ENCODE peak calls at places on chromosome 4, in ten cellular contexts. T is suprapubic skin; R is PC-9; S is naive thymus-derived CD4-positive, alpha-beta T cell; K is esophagus squamous epithelium; D is CD8-positive, alpha-beta T cell; Y is CD8-positive, alpha-beta memory T cell; W is esophagus muscularis mucosa; F is RWPE1; J is GM23338. V is an unnamed sample.
A peak's percentile ranks its signal among the peaks of the same experiment; 100 is the strongest.

GRCh38 chr4:126375462-126376054 is 1060.8 kb downstream of the FAT4 start:
- DNase-seq in T (no peak), R (no peak), S (no peak), K (no peak), D (no peak), Y (no peak), W (no peak), F (no peak), J (no peak), V (no peak)

GRCh38 chr4:71860643-71861042 is 76.8 kb upstream of the GC start:
- DNase-seq in T (no peak), R (no peak), S (no peak), K (no peak), D (no peak), Y (no peak), W (no peak), F (no peak), J (peak; percentile 90), V (no peak)

GRCh38 chr4:52932586-52933482 is 70.7 kb downstream of the RASL11B start:
- DNase-seq in T (no peak), R (no peak), S (no peak), K (no peak), D (no peak), Y (no peak), W (no peak), F (no peak), J (no peak), V (no peak)

GRCh38 chr4:20520901-20521300 is 179.4 kb upstream of the PACRGL start:
- DNase-seq in T (no peak), R (peak; percentile 2), S (no peak), K (no peak), D (no peak), Y (no peak), W (no peak), F (peak; percentile 66), J (no peak), V (no peak)

GRCh38 chr4:145887241-145887964 is 51.2 kb downstream of the ZNF827 start:
- DNase-seq in T (no peak), R (no peak), S (no peak), K (no peak), D (no peak), Y (no peak), W (no peak), F (no peak), J (peak; percentile 58), V (no peak)

GRCh38 chr4:108417923-108418322 is 202.5 kb upstream of the RPL34 start:
- DNase-seq in T (no peak), R (no peak), S (no peak), K (no peak), D (no peak), Y (no peak), W (peak; percentile 55), F (no peak), J (no peak), V (no peak)

GRCh38 chr4:2796261-2797187 is 3.6 kb downstream of the SH3BP2 start:
- DNase-seq in T (peak; percentile 78), R (peak; percentile 95), S (no peak), K (no peak), D (no peak), Y (peak; percentile 29), W (no peak), F (peak; percentile 55), J (no peak), V (no peak)

GRCh38 chr4:52157641-52158316 is 106.7 kb downstream of the SPATA18 start:
- DNase-seq in T (no peak), R (no peak), S (no peak), K (no peak), D (no peak), Y (no peak), W (no peak), F (no peak), J (peak; percentile 1), V (no peak)

GRCh38 chr4:67918428-67918827 is 34.6 kb upstream of the TMPRSS11D start:
- DNase-seq in T (no peak), R (no peak), S (no peak), K (no peak), D (no peak), Y (no peak), W (no peak), F (peak; percentile 18), J (peak; percentile 46), V (no peak)

GRCh38 chr4:153676984-153677383 is 7.1 kb upstream of the TLR2 start:
- DNase-seq in T (no peak), R (no peak), S (no peak), K (no peak), D (no peak), Y (no peak), W (no peak), F (peak; percentile 84), J (no peak), V (no peak)

GRCh38 chr4:70505152-70505748 is 13.1 kb upstream of the AMTN start:
- DNase-seq in T (no peak), R (peak; percentile 25), S (peak; percentile 39), K (no peak), D (peak; percentile 17), Y (peak; percentile 62), W (no peak), F (peak; percentile 48), J (peak; percentile 75), V (peak; percentile 2)

GRCh38 chr4:6298852-6299251 is 29.2 kb downstream of the WFS1 start:
- DNase-seq in T (no peak), R (no peak), S (no peak), K (no peak), D (no peak), Y (no peak), W (no peak), F (no peak), J (no peak), V (no peak)

GRCh38 chr4:110108470-110108869 is 89.9 kb downstream of the ELOVL6 start:
- DNase-seq in T (no peak), R (no peak), S (no peak), K (no peak), D (no peak), Y (no peak), W (no peak), F (no peak), J (no peak), V (no peak)

GRCh38 chr4:186169942-186170802 is 21.2 kb upstream of the CYP4V2 start:
- DNase-seq in T (no peak), R (no peak), S (no peak), K (no peak), D (no peak), Y (no peak), W (no peak), F (no peak), J (peak; percentile 30), V (no peak)

GRCh38 chr4:152885185-152885584 is 50.9 kb upstream of the FHDC1 start:
- DNase-seq in T (no peak), R (no peak), S (no peak), K (no peak), D (no peak), Y (no peak), W (no peak), F (no peak), J (no peak), V (no peak)

DNA sequence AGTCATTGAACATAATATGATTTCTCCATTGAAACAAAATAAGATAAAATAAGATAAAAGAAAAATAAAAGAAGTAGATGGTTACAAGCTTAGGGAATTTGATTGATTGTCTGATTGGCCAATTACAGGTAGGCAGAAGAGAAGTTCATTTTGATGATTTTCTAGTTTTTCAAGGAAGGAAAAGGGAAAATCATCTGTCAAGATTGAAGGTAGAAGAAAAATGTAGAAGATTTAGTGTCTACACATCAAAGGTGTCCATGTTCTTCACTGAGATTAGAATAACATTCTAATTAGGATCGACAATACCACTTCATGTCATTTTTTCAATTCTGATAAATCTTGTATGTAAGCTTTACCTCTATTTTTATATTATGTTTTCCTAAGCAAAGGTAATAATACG is 489.1 kb downstream of the PCDH18 start:
- DNase-seq in T (no peak), R (no peak), S (no peak), K (no peak), D (no peak), Y (no peak), W (no peak), F (no peak), J (no peak), V (no peak)
- H3K27ac ChIP-seq in T (no peak overlapping the region), R (no peak overlapping the region), S (no peak overlapping the region), K (no peak overlapping the region), D (no peak overlapping the region), Y (no peak overlapping the region), W (no peak overlapping the region), F (no peak overlapping the region), J (no peak overlapping the region), V (no peak overlapping the region)

DNA sequence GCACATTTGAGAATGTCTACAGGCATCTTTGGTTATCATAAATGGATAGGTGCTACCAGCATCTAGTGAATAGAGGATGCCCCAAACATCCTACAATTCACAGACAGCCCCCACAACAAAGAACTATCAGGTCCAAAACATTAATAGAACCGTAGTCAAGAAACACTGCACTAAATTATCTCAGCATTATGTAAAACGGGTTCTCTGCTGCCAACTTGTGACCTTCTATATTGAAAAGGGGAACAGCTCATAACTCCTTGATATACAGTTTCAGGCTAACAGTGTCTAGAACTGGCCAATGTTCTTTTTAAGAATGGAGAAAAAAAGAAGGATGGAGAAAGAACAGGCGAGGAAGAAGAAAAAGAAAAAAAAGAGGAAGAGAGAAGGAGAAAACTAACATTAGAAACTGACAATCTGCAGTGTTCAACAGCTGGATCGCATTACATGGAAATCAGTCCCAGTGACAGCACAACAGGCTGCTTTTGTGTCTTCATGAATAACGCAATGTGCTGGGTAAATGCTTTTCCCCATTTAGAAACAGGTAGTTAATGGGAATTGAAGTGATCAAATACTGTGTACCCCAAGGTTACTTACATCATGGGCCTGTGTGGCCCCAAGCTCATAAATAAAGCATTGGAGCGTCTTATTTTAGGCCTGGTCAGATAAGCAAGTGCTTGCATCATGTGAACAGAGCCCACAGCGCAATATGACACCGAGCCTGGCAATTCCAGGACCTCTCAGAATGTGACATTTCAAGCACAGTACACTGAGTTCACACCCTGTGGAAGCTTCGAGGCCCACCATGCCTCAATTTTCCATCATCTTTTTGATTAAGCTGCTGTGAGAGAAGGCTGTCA is 339.5 kb downstream of the DHX15 start:
- DNase-seq in T (no peak), R (no peak), S (no peak), K (no peak), D (no peak), Y (no peak), W (no peak), F (no peak), J (peak; percentile 34), V (no peak)
- H3K27ac ChIP-seq in T (no peak overlapping the region), R (no peak overlapping the region), S (no peak overlapping the region), K (no peak overlapping the region), D (no peak overlapping the region), Y (no peak overlapping the region), W (no peak overlapping the region), F (no peak overlapping the region), J (no peak overlapping the region), V (no peak overlapping the region)

DNA sequence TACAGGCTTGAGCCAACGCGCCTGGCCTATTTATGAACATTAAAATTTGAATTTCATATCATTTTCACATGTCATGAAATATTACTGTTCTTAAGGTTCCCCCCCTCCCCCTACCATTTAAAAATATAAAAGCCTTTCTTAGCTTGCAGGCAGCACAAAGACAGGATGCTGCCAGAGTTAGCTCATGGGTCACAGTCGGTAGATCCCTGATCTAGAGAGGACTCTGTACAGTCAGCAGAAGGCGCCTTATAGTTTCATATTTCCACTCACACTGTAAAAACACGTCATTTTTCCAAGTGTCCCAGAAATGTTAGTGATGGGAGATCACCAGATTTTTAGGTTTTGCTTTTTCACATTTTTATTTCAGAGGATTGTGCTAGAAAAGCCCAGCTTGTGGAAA is 12.2 kb downstream of the NOCT start:
- DNase-seq in T (no peak), R (no peak), S (no peak), K (no peak), D (no peak), Y (no peak), W (no peak), F (no peak), J (no peak), V (no peak)
- H3K27ac ChIP-seq in T (no peak overlapping the region), R (no peak overlapping the region), S (no peak overlapping the region), K (no peak overlapping the region), D (no peak overlapping the region), Y (no peak overlapping the region), W (no peak overlapping the region), F (no peak overlapping the region), J (peak overlapping the region; percentile 84), V (peak overlapping the region; percentile 64)

GRCh38 chr4:105707783-105708182 is 706 bp downstream of the INTS12 start:
- DNase-seq in T (no peak), R (no peak), S (no peak), K (no peak), D (no peak), Y (no peak), W (no peak), F (no peak), J (no peak), V (no peak)
- H3K27ac ChIP-seq in T (peak overlapping the region; percentile 68), R (peak overlapping the region; percentile 59), S (peak overlapping the region; percentile 84), K (peak overlapping the region; percentile 88), D (peak overlapping the region; percentile 68), Y (peak overlapping the region; percentile 84), W (peak overlapping the region; percentile 86), F (peak overlapping the region; percentile 92), J (peak overlapping the region; percentile 57), V (no peak overlapping the region)